ENCODE peak calls at places on chromosome 22, in four cellular contexts. One of them, this sample, is unnamed.

GRCh38 chr22:28172948-28173360 is 253.9 kb upstream of the PITPNB start:
- DNase-seq in mammary epithelial cell: peak
- DNase-seq in PC-3: peak
- DNase-seq in H1: no peak
- DNase-seq in this sample: no peak

GRCh38 chr22:19713650-19714319 is 518 bp upstream of the SEPTIN5 start:
- DNase-seq in mammary epithelial cell: no peak
- DNase-seq in H1: peak
- DNase-seq in PC-3: no peak
- DNase-seq in this sample: no peak

GRCh38 chr22:38655532-38656255 is 498 bp downstream of the FAM227A start:
- DNase-seq in PC-3: peak
- DNase-seq in H1: no peak
- DNase-seq in mammary epithelial cell: no peak
- DNase-seq in this sample: peak

GRCh38 chr22:33112606-33113005 is 54.4 kb upstream of the SYN3 start:
- DNase-seq in mammary epithelial cell: no peak
- DNase-seq in H1: no peak
- DNase-seq in PC-3: no peak
- DNase-seq in this sample: no peak

GRCh38 chr22:23767303-23767672 is 484 bp downstream of the CHCHD10 start:
- DNase-seq in PC-3: no peak
- DNase-seq in H1: no peak
- DNase-seq in mammary epithelial cell: no peak
- DNase-seq in this sample: no peak

GRCh38 chr22:27115816-27116256 is 458.4 kb downstream of the MIAT start:
- DNase-seq in H1: no peak
- DNase-seq in mammary epithelial cell: peak
- DNase-seq in PC-3: peak
- DNase-seq in this sample: no peak

GRCh38 chr22:20953668-20954500 is 13.2 kb upstream of the AIFM3 start:
- DNase-seq in mammary epithelial cell: peak
- DNase-seq in PC-3: no peak
- DNase-seq in H1: no peak
- DNase-seq in this sample: peak

GRCh38 chr22:27488456-27489224 is 312.9 kb downstream of the MN1 start:
- DNase-seq in PC-3: peak
- DNase-seq in mammary epithelial cell: no peak
- DNase-seq in H1: no peak
- DNase-seq in this sample: peak

GRCh38 chr22:43110444-43110926 is at the start of gene BIK:
- DNase-seq in mammary epithelial cell: peak
- DNase-seq in H1: no peak
- DNase-seq in PC-3: peak
- DNase-seq in this sample: peak

GRCh38 chr22:23837911-23838685 is 708 bp downstream of the DERL3 start:
- DNase-seq in H1: peak
- DNase-seq in mammary epithelial cell: no peak
- DNase-seq in PC-3: no peak
- DNase-seq in this sample: no peak

GRCh38 chr22:33579448-33580093 is 340.7 kb downstream of the LARGE1 start:
- DNase-seq in mammary epithelial cell: peak
- DNase-seq in H1: peak
- DNase-seq in PC-3: peak
- DNase-seq in this sample: peak

GRCh38 chr22:31753005-31753633 is 700 bp upstream of the DEPDC5 start:
- DNase-seq in H1: peak
- DNase-seq in PC-3: peak
- DNase-seq in mammary epithelial cell: no peak
- DNase-seq in this sample: peak

GRCh38 chr22:23715811-23716355 is 25.1 kb downstream of the RGL4 start:
- DNase-seq in H1: no peak
- DNase-seq in PC-3: no peak
- DNase-seq in mammary epithelial cell: no peak
- DNase-seq in this sample: no peak

GRCh38 chr22:32957093-32957835 is 100.9 kb downstream of the SYN3 start:
- DNase-seq in H1: no peak
- DNase-seq in PC-3: no peak
- DNase-seq in mammary epithelial cell: no peak
- DNase-seq in this sample: peak

GRCh38 chr22:20552450-20552894 is 45.1 kb downstream of the MED15 start:
- DNase-seq in H1: no peak
- DNase-seq in PC-3: no peak
- DNase-seq in mammary epithelial cell: no peak
- DNase-seq in this sample: no peak

GRCh38 chr22:21837184-21837979 is 30.1 kb downstream of the MAPK1 start:
- DNase-seq in PC-3: peak
- DNase-seq in mammary epithelial cell: peak
- DNase-seq in H1: no peak
- DNase-seq in this sample: peak

GRCh38 chr22:41028841-41029240 is 63.6 kb upstream of the EP300 start:
- DNase-seq in H1: no peak
- DNase-seq in PC-3: peak
- DNase-seq in mammary epithelial cell: peak
- DNase-seq in this sample: peak

GRCh38 chr22:41992496-41992895 is 6.1 kb upstream of the WBP2NL start:
- DNase-seq in mammary epithelial cell: no peak
- DNase-seq in H1: no peak
- DNase-seq in PC-3: no peak
- DNase-seq in this sample: no peak

GRCh38 chr22:39725351-39726035 is 154.9 kb downstream of the CACNA1I start:
- DNase-seq in mammary epithelial cell: no peak
- DNase-seq in H1: peak
- DNase-seq in PC-3: no peak
- DNase-seq in this sample: no peak

GRCh38 chr22:17132112-17132511 is 11.0 kb upstream of the TMEM121B start:
- DNase-seq in PC-3: no peak
- DNase-seq in mammary epithelial cell: no peak
- DNase-seq in H1: no peak
- DNase-seq in this sample: no peak

GRCh38 chr22:19497245-19497644 is 17.5 kb downstream of the CDC45 start:
- DNase-seq in mammary epithelial cell: peak
- DNase-seq in H1: no peak
- DNase-seq in PC-3: peak
- DNase-seq in this sample: peak

GRCh38 chr22:43249789-43250188 is 62.9 kb upstream of the TTLL12 start:
- DNase-seq in PC-3: no peak
- DNase-seq in mammary epithelial cell: no peak
- DNase-seq in H1: no peak
- DNase-seq in this sample: no peak

GRCh38 chr22:39415506-39415905 is 15.9 kb downstream of the TAB1 start:
- DNase-seq in mammary epithelial cell: no peak
- DNase-seq in H1: no peak
- DNase-seq in PC-3: no peak
- DNase-seq in this sample: no peak

GRCh38 chr22:30196867-30197336 is 49.7 kb downstream of the LIF start:
- DNase-seq in H1: no peak
- DNase-seq in PC-3: no peak
- DNase-seq in mammary epithelial cell: no peak
- DNase-seq in this sample: no peak

GRCh38 chr22:30197389-30197788 is 49.2 kb downstream of the LIF start:
- DNase-seq in mammary epithelial cell: no peak
- DNase-seq in H1: no peak
- DNase-seq in PC-3: no peak
- DNase-seq in this sample: no peak

GRCh38 chr22:30195245-30196140 is 51.1 kb downstream of the LIF start:
- DNase-seq in mammary epithelial cell: peak
- DNase-seq in H1: no peak
- DNase-seq in PC-3: peak
- DNase-seq in this sample: no peak

GRCh38 chr22:30198152-30198845 is 48.3 kb downstream of the LIF start:
- DNase-seq in PC-3: no peak
- DNase-seq in mammary epithelial cell: peak
- DNase-seq in H1: no peak
- DNase-seq in this sample: peak

DNA sequence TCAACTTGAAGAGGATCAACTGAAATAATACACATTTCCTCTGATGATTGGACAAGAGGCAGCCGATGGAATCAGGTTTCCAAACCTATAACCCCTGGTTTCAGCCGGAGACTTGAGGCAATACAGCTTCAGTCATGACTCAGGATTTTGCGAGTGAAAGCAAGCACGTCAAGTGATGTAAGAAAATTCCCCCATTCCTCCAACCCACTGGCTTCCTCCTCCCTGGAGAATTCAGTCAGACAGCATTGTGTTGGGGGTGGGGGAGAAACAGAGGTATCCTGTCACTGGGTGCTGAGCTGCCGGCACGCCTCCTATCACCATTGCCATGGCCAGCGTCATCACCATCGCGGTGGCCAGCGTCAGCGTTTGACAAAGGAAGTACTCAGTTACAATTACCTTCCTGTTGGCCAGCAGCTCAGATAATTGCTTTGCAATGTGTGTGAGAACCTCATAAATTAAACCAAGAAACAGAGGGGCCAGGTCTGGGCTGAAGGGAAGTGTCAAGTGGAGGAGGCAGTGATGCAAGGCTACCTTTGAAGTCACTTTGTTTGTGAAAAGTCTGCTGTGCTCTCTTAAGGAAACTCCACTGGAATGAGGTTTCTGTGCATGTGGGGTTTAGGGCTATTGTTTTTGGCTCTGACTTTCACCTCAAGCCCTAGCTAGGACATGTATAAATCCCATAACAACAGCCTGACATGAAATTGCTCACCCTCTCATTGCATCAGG is 50.3 kb downstream of the LIF start:
- DNase-seq in mammary epithelial cell: peak
- DNase-seq in PC-3: peak
- DNase-seq in H1: peak
- DNase-seq in this sample: peak
- H3K9ac ChIP-seq in mammary epithelial cell: peak
- H3K9ac ChIP-seq in PC-3: peak
- H3K9ac ChIP-seq in H1: peak
- H3K9ac ChIP-seq in this sample: peak

GRCh38 chr22:48782326-48782725 is 1045.3 kb downstream of the BRD1 start:
- DNase-seq in mammary epithelial cell: no peak
- DNase-seq in PC-3: no peak
- DNase-seq in H1: no peak
- DNase-seq in this sample: no peak
- H3K9ac ChIP-seq in mammary epithelial cell: no peak
- H3K9ac ChIP-seq in PC-3: no peak
- H3K9ac ChIP-seq in H1: no peak
- H3K9ac ChIP-seq in this sample: no peak

GRCh38 chr22:46121079-46121478 is 29.2 kb upstream of the PPARA start:
- DNase-seq in mammary epithelial cell: no peak
- DNase-seq in PC-3: no peak
- DNase-seq in H1: no peak
- DNase-seq in this sample: no peak
- H3K9ac ChIP-seq in mammary epithelial cell: no peak
- H3K9ac ChIP-seq in PC-3: no peak
- H3K9ac ChIP-seq in H1: no peak
- H3K9ac ChIP-seq in this sample: no peak

DNA sequence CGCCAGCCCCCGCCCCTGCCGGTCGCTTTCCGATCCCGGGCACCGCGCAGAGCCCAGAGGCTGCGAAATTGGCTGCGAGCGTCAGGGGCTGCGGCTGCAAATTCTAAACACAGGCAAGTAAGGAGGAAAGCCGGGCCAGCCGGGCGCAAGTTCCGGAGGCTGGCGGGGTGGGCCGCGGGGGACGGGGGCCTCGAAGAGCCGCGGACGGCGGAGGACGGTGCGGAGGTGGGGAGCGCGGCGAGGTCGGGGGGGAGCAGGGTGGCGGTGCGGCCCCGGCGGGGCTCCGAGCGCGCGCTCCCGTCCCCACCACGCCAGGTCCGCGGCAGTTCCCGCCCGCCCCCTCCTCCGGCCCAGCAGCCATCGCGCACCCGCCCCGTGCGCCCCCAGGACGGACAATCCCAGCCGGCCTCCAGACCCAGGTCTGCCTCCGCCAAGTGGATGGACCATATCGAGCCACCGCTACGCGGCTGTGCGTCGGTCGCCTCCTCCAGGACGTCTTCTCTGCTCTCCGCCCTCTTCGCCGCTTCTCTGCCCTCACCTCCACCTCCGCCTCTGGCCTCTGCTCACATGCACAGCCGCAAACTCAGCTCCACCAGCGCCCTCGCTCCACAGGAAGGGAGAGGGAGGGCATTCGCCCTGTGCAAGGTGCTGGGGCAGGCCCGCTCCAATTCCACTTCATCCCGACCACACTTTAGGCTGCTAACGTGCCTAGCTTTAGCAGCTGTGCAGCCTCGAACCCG is 7.2 kb downstream of the ELFN2 start:
- DNase-seq in mammary epithelial cell: peak
- DNase-seq in PC-3: peak
- DNase-seq in H1: peak
- DNase-seq in this sample: peak
- H3K9ac ChIP-seq in mammary epithelial cell: no peak
- H3K9ac ChIP-seq in PC-3: peak
- H3K9ac ChIP-seq in H1: peak
- H3K9ac ChIP-seq in this sample: no peak

GRCh38 chr22:49936018-49936972 is 17.9 kb downstream of the CRELD2 start:
- DNase-seq in H1: peak
- DNase-seq in PC-3: peak
- DNase-seq in mammary epithelial cell: peak
- DNase-seq in this sample: peak

GRCh38 chr22:49938565-49939136 is 20.2 kb downstream of the CRELD2 start:
- DNase-seq in H1: no peak
- DNase-seq in PC-3: no peak
- DNase-seq in mammary epithelial cell: no peak
- DNase-seq in this sample: no peak

GRCh38 chr22:49935561-49935960 is 17.1 kb downstream of the CRELD2 start:
- DNase-seq in H1: no peak
- DNase-seq in PC-3: no peak
- DNase-seq in mammary epithelial cell: no peak
- DNase-seq in this sample: no peak

GRCh38 chr22:49936973-49937757 is 18.7 kb downstream of the CRELD2 start:
- DNase-seq in PC-3: no peak
- DNase-seq in H1: no peak
- DNase-seq in mammary epithelial cell: no peak
- DNase-seq in this sample: no peak

DNA sequence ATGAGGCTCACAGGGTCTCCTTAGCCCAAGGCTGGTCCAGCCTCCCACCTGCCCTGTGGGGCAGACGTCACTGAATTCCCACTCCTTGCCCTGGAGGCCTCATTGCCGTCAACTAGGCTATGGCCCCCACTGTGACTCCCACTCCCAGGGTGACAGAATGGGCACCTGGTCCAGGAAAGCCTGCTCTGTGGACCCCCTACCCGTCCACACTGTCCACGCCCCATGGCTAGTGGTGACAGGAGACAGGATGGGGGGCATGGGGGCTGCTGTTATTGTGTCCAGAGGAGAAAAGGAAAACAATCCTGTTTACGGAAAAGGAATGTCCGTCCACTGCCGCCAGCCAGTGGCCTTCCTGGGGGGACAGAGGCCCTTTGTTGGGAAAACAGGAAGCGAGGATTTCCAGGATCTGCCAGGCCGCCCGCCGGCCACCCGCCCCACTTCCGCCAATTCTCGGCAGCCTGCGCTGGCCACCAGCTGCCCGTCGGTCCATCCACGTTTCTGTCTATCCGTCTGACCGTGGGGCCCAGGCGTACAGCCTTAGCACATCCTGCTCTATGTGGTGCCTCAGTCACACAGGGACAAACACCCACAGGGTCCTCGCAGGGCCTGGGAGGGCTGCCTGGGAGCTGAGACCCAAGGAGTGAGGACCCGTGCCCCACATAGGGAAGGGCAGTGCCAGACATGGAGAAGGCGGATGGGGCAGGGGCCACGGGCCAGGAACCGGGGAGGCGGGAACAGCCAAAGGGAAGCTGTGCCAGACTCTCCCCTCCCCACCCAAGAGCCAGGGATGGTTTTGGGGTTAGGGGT is 19.5 kb downstream of the CRELD2 start:
- DNase-seq in mammary epithelial cell: no peak
- DNase-seq in PC-3: no peak
- DNase-seq in H1: no peak
- DNase-seq in this sample: no peak
- H3K9ac ChIP-seq in mammary epithelial cell: no peak
- H3K9ac ChIP-seq in PC-3: no peak
- H3K9ac ChIP-seq in H1: no peak
- H3K9ac ChIP-seq in this sample: no peak

This sample was measured in adipocyte.